ENCODE peak calls at places on chromosomes 3 and 15, in six cellular contexts. O is KBM-7; T is HTR-8/SVneo; U is HCEC 1CT; M is Peyer's patch; G is stimulated activated CD4-positive, alpha-beta T cell treated with anti-CD3 and anti-CD28 coated beads, Interleukin-4, amount 100 ng/mL, for 48 hours. Y is an unnamed sample.

GRCh38 chr15:59364238-59364637 is 8.4 kb downstream of the MYO1E start:
- DNase-seq in O (no peak), T (no peak), U (peak), M (no peak), G (no peak), Y (no peak)

GRCh38 chr3:64546856-64547255 is 140.9 kb downstream of the ADAMTS9 start:
- DNase-seq in O (no peak), T (no peak), U (no peak), M (no peak), G (no peak), Y (no peak)

GRCh38 chr3:87175662-87176230 is 51.4 kb upstream of the CHMP2B start:
- DNase-seq in O (no peak), T (no peak), U (no peak), M (no peak), G (no peak), Y (no peak)

GRCh38 chr3:196689941-196690660 is 21.9 kb downstream of the CEP19 start:
- DNase-seq in O (no peak), T (no peak), U (no peak), M (no peak), G (no peak), Y (peak)

GRCh38 chr3:26613999-26614398 is 8.6 kb upstream of the LRRC3B start:
- DNase-seq in O (no peak), T (no peak), U (no peak), M (no peak), G (no peak), Y (no peak)

GRCh38 chr3:148175215-148175614 is 522.5 kb upstream of the AGTR1 start:
- DNase-seq in O (no peak), T (no peak), U (peak), M (no peak), G (no peak), Y (no peak)

GRCh38 chr3:32256206-32256605 is 17.7 kb downstream of the CMTM8 start:
- DNase-seq in O (no peak), T (no peak), U (no peak), M (no peak), G (no peak), Y (no peak)

GRCh38 chr15:90178468-90179435 is 22.4 kb upstream of the SEMA4B start:
- DNase-seq in O (peak), T (no peak), U (no peak), M (no peak), G (no peak), Y (no peak)

GRCh38 chr15:36831125-36831914 is 251.9 kb downstream of the CDIN1 start:
- DNase-seq in O (no peak), T (peak), U (peak), M (no peak), G (no peak), Y (no peak)

Y was measured in Karpas-422.